ENCODE peak calls at places on chromosomes 7 and 10, in four cellular contexts. B is astrocyte; M is T-helper 2 cell; T is stimulated activated CD4-positive, alpha-beta T cell treated with anti-CD3 and anti-CD28 coated beads, Interleukin-15, amount 100 ng/mL, for 48 hours. R is an unnamed sample.

GRCh38 chr10:56346845-56347415 is 14.1 kb downstream of the ZWINT start:
- DNase-seq in M (no peak), T (no peak), B (peak; percentile 18), R (peak; percentile 19)

GRCh38 chr10:33453081-33453850 is 118.8 kb upstream of the NRP1 start:
- DNase-seq in B (peak; percentile 89), T (no peak), M (no peak), R (peak; percentile 64)

GRCh38 chr7:127654404-127655392 is 2.7 kb downstream of the SND1 start:
- DNase-seq in T (no peak), M (no peak), B (peak; percentile 27), R (no peak)

GRCh38 chr10:69914373-69915268 is 112.9 kb downstream of the COL13A1 start:
- DNase-seq in M (peak; percentile 19), B (peak; percentile 23), T (peak; percentile 8), R (peak; percentile 65)

GRCh38 chr7:47325337-47325736 is 256.6 kb downstream of the TNS3 start:
- DNase-seq in T (no peak), M (no peak), B (no peak), R (no peak)

GRCh38 chr7:1646391-1646790 is 23.7 kb upstream of the ELFN1 start:
- DNase-seq in T (no peak), M (no peak), B (no peak), R (no peak)

GRCh38 chr10:102752934-102753664 is 9.4 kb downstream of the WBP1L start:
- DNase-seq in T (no peak), B (peak; percentile 84), M (no peak), R (peak; percentile 83)

GRCh38 chr10:26367771-26368170 is 70.4 kb upstream of the APBB1IP start:
- DNase-seq in B (peak; percentile 14), T (no peak), M (no peak), R (no peak)

GRCh38 chr7:81822811-81823210 is 53.0 kb upstream of the HGF start:
- DNase-seq in B (no peak), T (no peak), M (no peak), R (no peak)

GRCh38 chr10:128863823-128864405 is 603.1 kb upstream of the MGMT start:
- DNase-seq in B (no peak), M (no peak), T (no peak), R (no peak)

GRCh38 chr7:117051808-117052207 is 98.5 kb downstream of the ST7 start:
- DNase-seq in B (peak; percentile 44), T (no peak), M (no peak), R (no peak)

GRCh38 chr10:115022754-115023153 is 70.4 kb upstream of the ATRNL1 start:
- DNase-seq in T (no peak), B (no peak), M (no peak), R (no peak)

GRCh38 chr7:116229359-116229758 is 19.0 kb downstream of the TES start:
- DNase-seq in T (no peak), M (no peak), B (no peak), R (no peak)

R was measured in IMR-90.